ENCODE peak calls at places on chromosome 4, in four cellular contexts. K is MM.1S, I is upper lobe of right lung, G is fibroblast of mammary gland. C is an unnamed sample.

GRCh38 chr4:48578132-48578964 is 88.3 kb downstream of the ZAR1 start:
- DNase-seq in I (no peak), K (peak), G (peak), C (peak)

GRCh38 chr4:172147702-172148101 is 334.5 kb downstream of the GALNTL6 start:
- DNase-seq in K (no peak), G (peak), I (no peak), C (peak)

GRCh38 chr4:40601641-40602040 is 28.0 kb downstream of the RBM47 start:
- DNase-seq in K (no peak), I (no peak), G (no peak), C (no peak)

GRCh38 chr4:75821966-75822365 is 80.3 kb downstream of the PPEF2 start:
- DNase-seq in G (no peak), K (no peak), I (no peak), C (peak)

GRCh38 chr4:25760518-25761157 is 102.2 kb downstream of the SEL1L3 start:
- DNase-seq in G (peak), I (no peak), K (no peak), C (peak)

GRCh38 chr4:183495182-183495581 is 9.7 kb upstream of the ING2 start:
- DNase-seq in K (no peak), I (no peak), G (no peak), C (no peak)

GRCh38 chr4:147843162-147843561 is 111.3 kb downstream of the ARHGAP10 start:
- DNase-seq in G (no peak), K (peak), I (no peak), C (no peak)

GRCh38 chr4:68906238-68907137 is 45.1 kb downstream of the UGT2A3 start:
- DNase-seq in I (no peak), G (no peak), K (no peak), C (no peak)

GRCh38 chr4:69066945-69067344 is 29.3 kb upstream of the UGT2B7 start:
- DNase-seq in G (peak), K (no peak), I (no peak), C (peak)

GRCh38 chr4:143184503-143185252 is at the start of gene USP38:
- DNase-seq in K (peak), G (peak), I (peak), C (peak)

GRCh38 chr4:15414601-15415091 is 13.2 kb upstream of the C1QTNF7 start:
- DNase-seq in I (no peak), K (no peak), G (peak), C (peak)

GRCh38 chr4:188139141-188139540 is at the start of gene TRIML1:
- DNase-seq in I (no peak), K (no peak), G (no peak), C (no peak)

GRCh38 chr4:164087733-164088132 is 593.2 kb downstream of the TMA16 start:
- DNase-seq in G (no peak), K (no peak), I (no peak), C (no peak)

GRCh38 chr4:185669288-185669687 is 134.0 kb upstream of the PDLIM3 start:
- DNase-seq in G (no peak), I (no peak), K (no peak), C (no peak)

GRCh38 chr4:80215449-80216052 is 18.2 kb downstream of the PRDM8 start:
- DNase-seq in I (no peak), G (peak), K (peak), C (peak)

GRCh38 chr4:124437853-124438495 is 274.6 kb downstream of the ANKRD50 start:
- DNase-seq in K (no peak), G (no peak), I (no peak), C (no peak)

GRCh38 chr4:55378617-55379467 is 16.9 kb upstream of the TMEM165 start:
- DNase-seq in K (no peak), I (no peak), G (peak), C (peak)

GRCh38 chr4:15771419-15772058 is 6.6 kb upstream of the CD38 start:
- DNase-seq in I (no peak), G (no peak), K (peak), C (no peak)

GRCh38 chr4:66693694-66694093 is 851.6 kb downstream of the CENPC start:
- DNase-seq in G (no peak), I (no peak), K (no peak), C (no peak)

GRCh38 chr4:66688674-66689073 is 856.6 kb downstream of the CENPC start:
- DNase-seq in G (peak), K (peak), I (no peak), C (no peak)

GRCh38 chr4:66687393-66687971 is 857.8 kb downstream of the CENPC start:
- DNase-seq in G (no peak), I (no peak), K (no peak), C (no peak)

GRCh38 chr4:66694716-66695115 is 850.6 kb downstream of the CENPC start:
- DNase-seq in I (no peak), K (no peak), G (no peak), C (no peak)

DNA sequence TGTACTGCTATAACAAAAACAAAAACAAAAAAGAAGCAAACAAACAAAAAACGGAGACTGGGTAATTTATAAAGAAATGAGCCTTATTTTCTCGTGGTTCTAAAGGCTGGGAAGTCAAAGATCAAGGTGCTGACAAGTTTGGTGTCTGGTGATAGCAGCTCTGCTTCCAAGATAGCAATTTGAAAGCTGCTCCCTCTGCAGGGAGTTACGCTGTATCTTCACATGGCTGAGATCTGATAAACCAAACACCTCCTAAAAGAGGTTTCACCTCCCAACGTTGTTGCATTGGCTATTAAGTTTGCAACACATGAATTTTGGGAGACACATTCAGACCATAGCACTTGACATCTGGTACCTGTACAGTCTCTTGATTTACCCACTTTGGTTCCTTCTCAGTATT is 854.2 kb downstream of the CENPC start:
- DNase-seq in G (no peak), K (no peak), I (no peak), C (no peak)
- TF ChIP-seq CTCF in G (no peak), K (no peak), I (no peak), C (no peak)

GRCh38 chr4:173217727-173218126 is 49.1 kb downstream of the GALNT7 start:
- DNase-seq in I (no peak), G (peak), K (no peak), C (peak)
- H3K4me3 ChIP-seq in I (no peak), G (no peak), K (no peak), C (no peak)

DNA sequence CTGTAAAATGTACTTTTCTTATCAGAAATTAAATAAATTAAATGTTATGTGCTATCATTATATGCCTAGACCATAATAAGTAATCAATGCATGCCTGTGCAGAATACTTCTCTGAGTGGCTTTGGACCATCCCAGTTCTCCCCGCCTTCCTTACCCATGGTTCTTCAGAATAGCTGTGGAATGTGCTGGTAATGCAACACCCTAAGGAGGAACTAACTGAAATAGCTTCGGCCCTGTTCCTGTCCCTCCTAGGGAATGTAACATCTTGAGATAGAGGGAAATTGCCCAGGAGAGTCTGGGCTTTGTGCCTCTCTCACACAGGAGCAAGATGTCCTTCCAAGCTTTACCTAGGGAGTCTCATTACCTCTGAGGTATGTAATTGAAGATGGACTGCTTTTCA is 693.6 kb upstream of the HS3ST1 start:
- DNase-seq in K (no peak), I (no peak), G (no peak), C (no peak)
- TF ChIP-seq CTCF in K (no peak), I (no peak), G (no peak), C (no peak)

GRCh38 chr4:576245-576821 is at the start of gene TMEM271:
- DNase-seq in K (no peak), G (no peak), I (no peak), C (no peak)
- H3K4me3 ChIP-seq in K (no peak), G (no peak), I (no peak), C (no peak)

DNA sequence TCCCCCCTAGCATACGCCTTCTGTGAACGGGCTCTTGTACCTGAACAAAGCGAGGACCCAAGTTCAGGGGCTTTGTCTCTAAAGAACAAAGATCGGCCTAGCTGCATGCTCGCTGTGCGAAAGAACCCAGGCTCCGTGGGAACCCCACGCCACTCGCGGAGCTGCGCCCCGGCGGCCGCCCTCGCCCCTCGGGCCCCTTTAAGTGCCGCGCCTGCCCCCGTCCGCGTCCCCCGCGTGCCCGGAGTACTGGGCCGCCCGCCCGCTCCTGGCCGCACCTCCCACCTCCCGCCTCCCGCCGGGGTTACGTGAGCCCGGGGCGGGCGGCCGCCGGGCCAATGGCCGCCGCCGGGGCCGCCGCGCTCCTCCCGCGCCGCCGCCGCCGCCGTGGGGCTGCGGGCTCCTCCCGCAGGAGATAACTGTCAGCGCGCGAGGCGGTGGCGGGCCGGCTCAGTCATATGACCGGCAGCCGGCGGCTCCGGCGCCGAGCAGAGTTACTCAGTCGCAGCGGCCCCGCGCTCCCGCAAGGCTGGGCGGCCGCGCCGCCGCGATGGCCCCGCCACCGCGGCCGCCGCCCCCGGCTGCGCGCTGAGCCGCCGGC is at the start of gene FNIP2:
- DNase-seq in I (peak), K (peak), G (peak), C (peak)
- TF ChIP-seq CTCF in I (no peak), K (no peak), G (no peak), C (no peak)

GRCh38 chr4:86356831-86357230 is 3.0 kb downstream of the MAPK10 start:
- DNase-seq in K (no peak), I (no peak), G (no peak), C (no peak)
- H3K4me3 ChIP-seq in K (no peak), I (no peak), G (no peak), C (no peak)

GRCh38 chr4:113094802-113095201 is 45.3 kb downstream of the ANK2 start:
- DNase-seq in K (no peak), I (no peak), G (peak), C (peak)
- TF ChIP-seq CTCF in K (peak), I (peak), G (peak), C (peak)

C was measured in foreskin fibroblast.